ENCODE peak calls at places on chromosome 17, in ten cellular contexts. Q, F, S, W, I, H, G, X, Z and L are unnamed samples. For H3K4me1, the result is how much of the 10 kb centered on the place peaks cover.

GRCh38 chr17:8785547-8786412 is 13.4 kb downstream of the MFSD6L start:
- DNase-seq in Q (peak), F (peak), S (peak), W (peak), I (peak), H (peak), G (peak), X (peak), Z (peak), L (peak)

GRCh38 chr17:14845562-14846335 is 419.4 kb downstream of the PMP22 start:
- DNase-seq in Q (no peak), F (no peak), S (no peak), W (no peak), I (no peak), H (peak), G (no peak), X (no peak), Z (no peak), L (no peak)

GRCh38 chr17:32007463-32008298 is 498 bp downstream of the LRRC37B start:
- DNase-seq in Q (no peak), F (no peak), S (peak), W (peak), I (peak), H (peak), G (peak), X (peak), Z (peak), L (peak)

GRCh38 chr17:7428557-7428956 is at the start of gene SPEM3:
- DNase-seq in Q (no peak), F (no peak), S (peak), W (no peak), I (no peak), H (peak), G (no peak), X (no peak), Z (no peak), L (no peak)

GRCh38 chr17:58250344-58251011 is 12.1 kb downstream of the LPO start:
- DNase-seq in Q (no peak), F (peak), S (no peak), W (no peak), I (peak), H (no peak), G (no peak), X (no peak), Z (no peak), L (no peak)

GRCh38 chr17:77328823-77329740 is 188.3 kb downstream of the SEC14L1 start:
- DNase-seq in Q (no peak), F (no peak), S (no peak), W (no peak), I (peak), H (no peak), G (no peak), X (peak), Z (no peak), L (peak)

GRCh38 chr17:48024149-48025039 is 13.2 kb downstream of the COPZ2 start:
- DNase-seq in Q (no peak), F (no peak), S (peak), W (no peak), I (peak), H (peak), G (no peak), X (peak), Z (peak), L (peak)

GRCh38 chr17:29039764-29040598 is 3.0 kb upstream of the PIPOX start:
- DNase-seq in Q (no peak), F (no peak), S (no peak), W (peak), I (peak), H (peak), G (no peak), X (no peak), Z (no peak), L (no peak)

GRCh38 chr17:58513391-58513912 is 986 bp downstream of the MTMR4 start:
- DNase-seq in Q (no peak), F (no peak), S (no peak), W (no peak), I (no peak), H (no peak), G (peak), X (no peak), Z (no peak), L (no peak)

GRCh38 chr17:2138318-2138717 is 83.4 kb downstream of the HIC1 start:
- DNase-seq in Q (no peak), F (no peak), S (no peak), W (peak), I (peak), H (peak), G (peak), X (no peak), Z (peak), L (no peak)

GRCh38 chr17:13601776-13602551 is at the start of gene HS3ST3A1:
- DNase-seq in Q (no peak), F (no peak), S (peak), W (peak), I (peak), H (peak), G (no peak), X (peak), Z (no peak), L (no peak)

GRCh38 chr17:76820039-76820438 is 48.2 kb upstream of the MGAT5B start:
- DNase-seq in Q (no peak), F (no peak), S (no peak), W (no peak), I (no peak), H (no peak), G (peak), X (no peak), Z (no peak), L (no peak)

GRCh38 chr17:17509601-17510425 is 13.6 kb upstream of the RASD1 start:
- DNase-seq in Q (no peak), F (no peak), S (no peak), W (no peak), I (no peak), H (no peak), G (no peak), X (no peak), Z (no peak), L (no peak)

GRCh38 chr17:65684631-65685030 is 123.2 kb upstream of the AXIN2 start:
- DNase-seq in Q (no peak), F (no peak), S (no peak), W (peak), I (no peak), H (peak), G (no peak), X (no peak), Z (no peak), L (no peak)

GRCh38 chr17:16319969-16320368 is 33.3 kb downstream of the CENPV start:
- DNase-seq in Q (no peak), F (no peak), S (no peak), W (no peak), I (no peak), H (no peak), G (no peak), X (no peak), Z (no peak), L (no peak)

GRCh38 chr17:16327018-16327417 is 26.3 kb downstream of the CENPV start:
- DNase-seq in Q (no peak), F (no peak), S (no peak), W (no peak), I (no peak), H (no peak), G (no peak), X (no peak), Z (no peak), L (no peak)

GRCh38 chr17:16325964-16326363 is 27.3 kb downstream of the CENPV start:
- DNase-seq in Q (no peak), F (no peak), S (no peak), W (no peak), I (no peak), H (no peak), G (no peak), X (no peak), Z (no peak), L (no peak)

DNA sequence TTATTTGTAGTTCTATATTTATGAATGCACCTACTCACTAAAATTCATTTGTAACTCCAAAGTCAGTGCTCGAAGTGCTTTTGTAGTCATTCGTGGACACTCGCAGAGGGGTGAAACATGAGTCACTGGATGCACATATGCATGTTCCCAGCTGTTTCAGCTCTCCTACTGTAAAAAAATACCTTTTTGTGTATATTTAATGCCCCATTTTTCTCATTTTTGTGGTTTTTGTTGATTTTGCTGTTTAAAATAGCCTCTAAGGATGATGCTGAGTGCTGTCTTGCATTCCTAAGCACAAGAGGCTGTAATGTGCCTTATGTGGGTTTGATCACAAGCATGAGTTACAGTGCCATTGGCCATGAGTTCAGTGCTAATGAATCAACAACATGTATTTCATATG is 30.6 kb downstream of the CENPV start:
- DNase-seq in Q (no peak), F (no peak), S (no peak), W (peak), I (no peak), H (peak), G (no peak), X (no peak), Z (no peak), L (no peak)
- H3K4me1 ChIP-seq in Q (under half), F (under half), S (under half), W (under half), I (under half), H (under half), G (under half), X (under half), Z (under half), L (under half)

GRCh38 chr17:74750039-74750326 is 1.6 kb downstream of the NHERF1 start:
- DNase-seq in Q (no peak), F (no peak), S (no peak), W (no peak), I (no peak), H (no peak), G (no peak), X (no peak), Z (no peak), L (no peak)
- H3K4me1 ChIP-seq in Q (under half), F (half or more), S (under half), W (under half), I (under half), H (under half), G (under half), X (under half), Z (half or more), L (under half)

GRCh38 chr17:40456396-40456951 is 13.2 kb downstream of the IGFBP4 start:
- DNase-seq in Q (no peak), F (no peak), S (peak), W (no peak), I (no peak), H (peak), G (no peak), X (no peak), Z (no peak), L (no peak)
- H3K4me1 ChIP-seq in Q (under half), F (under half), S (half or more), W (under half), I (under half), H (half or more), G (under half), X (under half), Z (under half), L (under half)

GRCh38 chr17:12536021-12536420 is 129.7 kb upstream of the MYOCD start:
- DNase-seq in Q (no peak), F (no peak), S (no peak), W (no peak), I (no peak), H (no peak), G (no peak), X (no peak), Z (no peak), L (no peak)

GRCh38 chr17:12538003-12538402 is 127.7 kb upstream of the MYOCD start:
- DNase-seq in Q (no peak), F (no peak), S (no peak), W (no peak), I (no peak), H (no peak), G (no peak), X (no peak), Z (no peak), L (no peak)

GRCh38 chr17:12536472-12536871 is 129.2 kb upstream of the MYOCD start:
- DNase-seq in Q (no peak), F (no peak), S (no peak), W (peak), I (no peak), H (peak), G (no peak), X (no peak), Z (no peak), L (no peak)

GRCh38 chr17:12537436-12537835 is 128.3 kb upstream of the MYOCD start:
- DNase-seq in Q (no peak), F (no peak), S (no peak), W (no peak), I (no peak), H (no peak), G (no peak), X (no peak), Z (no peak), L (no peak)
- H3K4me1 ChIP-seq in Q (under half), F (under half), S (under half), W (under half), I (under half), H (under half), G (under half), X (under half), Z (under half), L (under half)

DNA sequence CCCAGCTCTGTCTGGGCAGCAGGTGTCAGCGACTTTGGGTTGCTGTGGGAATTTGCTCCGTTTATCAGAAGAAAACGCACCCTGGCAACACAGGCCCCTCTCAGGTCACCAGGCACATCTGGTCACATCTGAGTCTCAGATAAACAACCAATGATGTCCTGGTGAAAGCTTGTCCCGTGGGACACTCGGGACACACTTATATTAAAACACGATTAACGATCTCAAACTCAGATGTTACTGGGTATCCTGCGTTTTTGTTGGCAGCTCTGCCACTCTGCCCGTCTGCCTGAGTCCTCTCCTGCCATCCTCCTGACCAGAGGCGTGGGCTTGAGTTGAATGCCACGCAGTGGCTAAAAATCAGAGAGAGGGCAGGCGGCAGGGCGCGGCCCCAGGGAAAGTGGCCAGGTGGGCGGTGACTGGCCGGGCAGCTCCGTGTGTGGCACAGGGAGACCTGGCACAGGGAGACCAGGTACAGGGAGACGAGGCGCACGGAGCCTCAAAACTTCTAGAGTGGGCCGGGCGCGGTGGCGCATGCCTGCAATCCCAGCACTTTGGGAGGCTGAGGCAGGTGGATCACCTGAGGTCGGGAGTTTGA is 2.1 kb downstream of the SECTM1 start:
- DNase-seq in Q (no peak), F (no peak), S (no peak), W (no peak), I (no peak), H (no peak), G (no peak), X (no peak), Z (no peak), L (no peak)
- H3K4me1 ChIP-seq in Q (under half), F (half or more), S (under half), W (half or more), I (under half), H (under half), G (under half), X (under half), Z (under half), L (under half)